ENCODE peak calls at places on chromosomes 12 and 14, in four cellular contexts. U, E, H and X are unnamed samples.

GRCh38 chr12:100128509-100128908 is 14.2 kb downstream of the BLTP3B start:
- DNase-seq in E (no peak), U (peak), H (no peak), X (no peak)

GRCh38 chr14:100842799-100843198 is 16.9 kb downstream of the MEG3 start:
- DNase-seq in H (no peak), U (peak), E (no peak), X (no peak)

GRCh38 chr14:94450722-94451090 is 1.9 kb downstream of the SERPINA11 start:
- DNase-seq in E (no peak), U (no peak), H (no peak), X (no peak)

GRCh38 chr14:91127411-91127810 is 13.5 kb downstream of the DGLUCY start:
- DNase-seq in U (no peak), H (peak), E (no peak), X (no peak)

GRCh38 chr14:100219126-100219785 is 19.7 kb upstream of the YY1 start:
- DNase-seq in E (no peak), H (no peak), U (peak), X (no peak)

GRCh38 chr12:72230589-72230988 is 41.6 kb upstream of the TRHDE start:
- DNase-seq in E (no peak), U (peak), H (no peak), X (no peak)

GRCh38 chr12:115988629-115989563 is 288.6 kb downstream of the MED13L start:
- DNase-seq in H (no peak), U (peak), E (no peak), X (peak)

GRCh38 chr14:54123836-54124235 is 167.2 kb upstream of the BMP4 start:
- DNase-seq in U (no peak), H (no peak), E (no peak), X (no peak)

GRCh38 chr12:66321433-66321832 is 19.1 kb downstream of the HELB start:
- DNase-seq in H (no peak), U (peak), E (no peak), X (no peak)

GRCh38 chr12:122355702-122356101 is 66.8 kb downstream of the CLIP1 start:
- DNase-seq in H (no peak), U (no peak), E (no peak), X (no peak)

GRCh38 chr12:49702676-49703228 is 4.5 kb downstream of the FMNL3 start:
- DNase-seq in U (no peak), E (no peak), H (no peak), X (no peak)

GRCh38 chr14:77052281-77053044 is 24.0 kb upstream of the IRF2BPL start:
- DNase-seq in E (no peak), H (peak), U (no peak), X (no peak)

GRCh38 chr12:2288471-2288870 is 235.7 kb downstream of the CACNA1C start:
- DNase-seq in U (no peak), E (no peak), H (no peak), X (no peak)

GRCh38 chr12:98955284-98955683 is 310.2 kb downstream of the APAF1 start:
- DNase-seq in H (no peak), E (peak), U (peak), X (peak)
- TF ChIP-seq CTCF in H (no peak), E (peak), U (peak), X (peak)

DNA sequence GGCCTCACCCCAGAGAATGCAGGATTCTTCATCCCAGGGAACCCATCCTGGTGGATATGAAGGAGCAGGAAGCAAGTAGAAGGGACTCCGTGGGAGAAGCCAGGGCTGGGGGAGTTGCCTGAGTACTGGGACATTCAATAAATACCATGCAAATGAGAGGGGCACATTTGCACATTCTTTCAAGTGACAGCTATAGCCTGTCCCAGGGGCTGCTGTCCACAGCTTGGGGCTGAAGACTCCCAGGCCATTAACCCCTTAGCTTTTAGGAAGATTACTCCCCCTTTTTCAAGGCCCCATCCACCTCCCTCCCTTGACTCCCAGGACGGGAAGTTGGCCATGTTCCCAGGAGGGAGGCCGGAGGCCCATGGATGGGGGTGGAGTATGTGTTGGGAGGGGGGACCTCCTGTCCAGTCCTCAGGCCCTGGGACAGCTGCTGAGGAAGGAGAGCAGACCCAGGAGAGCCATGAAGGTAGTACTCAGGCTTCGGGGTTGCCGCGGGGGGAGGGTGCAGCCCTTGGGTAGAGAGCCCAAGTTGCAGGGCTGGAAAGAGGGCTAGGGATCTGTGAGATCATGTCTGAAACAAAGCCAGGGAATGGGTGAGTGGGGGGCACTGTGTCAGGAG is 974 bp upstream of the TNS2 start:
- DNase-seq in H (no peak), E (no peak), U (peak), X (no peak)
- TF ChIP-seq CTCF in H (no peak), E (no peak), U (no peak), X (no peak)

DNA sequence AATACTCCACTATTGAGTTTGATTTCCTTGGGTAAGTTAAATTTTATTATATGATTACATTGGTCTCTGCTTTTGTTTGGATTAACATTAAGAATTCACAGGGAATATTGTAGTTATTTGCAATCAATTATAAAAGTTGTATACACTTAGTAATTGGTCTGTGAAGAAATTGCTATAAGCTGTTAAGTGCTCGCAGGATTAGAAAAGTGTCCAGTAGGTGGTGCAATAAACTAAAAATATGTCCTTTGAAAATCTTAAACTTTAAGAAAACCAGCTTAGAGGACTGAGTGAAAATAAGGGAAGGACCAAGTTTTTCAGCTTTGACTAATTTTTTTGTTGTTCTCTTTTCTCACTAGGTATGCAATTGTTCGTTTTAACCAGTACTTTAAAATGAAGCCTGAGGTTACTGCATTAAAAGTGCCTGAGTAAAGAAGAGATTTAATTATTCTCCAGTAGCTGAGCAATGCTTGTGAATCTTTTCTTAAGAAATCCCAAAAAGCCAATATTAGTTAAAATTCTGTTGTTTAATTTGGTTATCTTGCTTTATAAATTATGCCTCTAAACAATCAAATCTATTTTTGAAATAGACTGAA is 59.7 kb downstream of the ETNK1 start:
- DNase-seq in H (no peak), U (peak), E (peak), X (no peak)
- TF ChIP-seq CTCF in H (no peak), U (peak), E (peak), X (peak)

GRCh38 chr12:94677778-94678177 is 27.4 kb upstream of the TMCC3 start:
- DNase-seq in H (peak), U (no peak), E (no peak), X (peak)
- TF ChIP-seq CTCF in H (no peak), U (no peak), E (no peak), X (no peak)

GRCh38 chr14:36948157-36948859 is 224.1 kb downstream of the SLC25A21 start:
- DNase-seq in U (no peak), E (no peak), H (no peak), X (no peak)
- TF ChIP-seq CTCF in U (no peak), E (no peak), H (no peak), X (no peak)

DNA sequence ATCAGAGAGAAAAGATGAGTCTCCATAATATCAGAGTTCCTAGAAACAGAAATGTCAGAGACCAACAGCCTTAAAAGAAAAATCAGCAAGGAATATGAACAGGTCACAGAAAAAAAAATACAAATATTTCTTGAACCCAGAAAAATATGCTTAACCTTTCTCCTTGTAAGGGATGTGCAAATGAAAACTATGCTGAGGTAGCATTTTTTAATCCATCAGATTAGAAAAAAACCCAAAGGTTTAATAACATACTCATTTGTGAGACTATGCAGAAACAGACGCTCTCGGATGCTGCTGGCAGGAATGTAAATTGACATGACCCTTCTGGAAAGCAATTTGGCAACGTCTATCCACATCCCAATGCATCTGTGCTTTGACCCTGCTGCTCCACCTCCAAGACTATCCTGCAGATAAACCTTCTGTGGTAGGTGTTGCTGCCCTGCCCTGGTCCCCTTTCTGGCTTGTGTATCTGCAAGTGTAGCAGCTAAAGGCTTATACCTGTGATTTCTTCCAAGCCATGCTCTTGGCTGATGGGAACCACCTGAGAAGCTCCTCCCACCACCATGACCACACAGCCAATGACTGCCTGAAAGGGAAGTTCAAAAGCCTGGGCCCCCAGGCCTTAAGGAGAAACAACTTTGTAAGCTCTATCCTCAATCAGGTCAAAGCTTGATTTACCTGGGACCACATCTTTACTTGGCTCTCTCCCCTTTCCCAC is 49.4 kb downstream of the LTBP2 start:
- DNase-seq in H (peak), U (peak), E (no peak), X (no peak)
- TF ChIP-seq CTCF in H (no peak), U (peak), E (no peak), X (no peak)